ENCODE peak calls at places on chromosomes 4 and X, in nine cellular contexts. One of them, this sample, is unnamed.

GRCh38 chr4:46258436-46258835 is 131.5 kb downstream of the GABRA2 start:
- DNase-seq in coronary artery: no peak
- DNase-seq in left ventricle myocardium inferior: no peak
- DNase-seq in foreskin fibroblast: no peak
- DNase-seq in neural progenitor cell: no peak
- DNase-seq in CD8-positive, alpha-beta T cell: no peak
- DNase-seq in A549: no peak
- DNase-seq in aorta: no peak
- DNase-seq in endothelial cell of umbilical vein: no peak
- DNase-seq in this sample: no peak

GRCh38 chr4:28360681-28361080 is 1500.0 kb downstream of the STIM2 start:
- DNase-seq in foreskin fibroblast: no peak
- DNase-seq in left ventricle myocardium inferior: no peak
- DNase-seq in coronary artery: no peak
- DNase-seq in aorta: no peak
- DNase-seq in A549: no peak
- DNase-seq in neural progenitor cell: no peak
- DNase-seq in endothelial cell of umbilical vein: no peak
- DNase-seq in CD8-positive, alpha-beta T cell: no peak
- DNase-seq in this sample: no peak

GRCh38 chr4:1329408-1330371 is 17.3 kb upstream of the UVSSA start:
- DNase-seq in neural progenitor cell: no peak
- DNase-seq in left ventricle myocardium inferior: no peak
- DNase-seq in CD8-positive, alpha-beta T cell: peak
- DNase-seq in coronary artery: no peak
- DNase-seq in aorta: no peak
- DNase-seq in foreskin fibroblast: no peak
- DNase-seq in A549: no peak
- DNase-seq in endothelial cell of umbilical vein: no peak
- DNase-seq in this sample: no peak

GRCh38 chrX:132033166-132033565 is 10.1 kb downstream of the STK26 start:
- DNase-seq in A549: no peak
- DNase-seq in coronary artery: no peak
- DNase-seq in foreskin fibroblast: no peak
- DNase-seq in left ventricle myocardium inferior: no peak
- DNase-seq in endothelial cell of umbilical vein: no peak
- DNase-seq in neural progenitor cell: no peak
- DNase-seq in CD8-positive, alpha-beta T cell: no peak
- DNase-seq in aorta: no peak
- DNase-seq in this sample: no peak

GRCh38 chr4:101345271-101345595 is 2.1 kb downstream of the PPP3CA start:
- DNase-seq in foreskin fibroblast: peak
- DNase-seq in aorta: no peak
- DNase-seq in CD8-positive, alpha-beta T cell: peak
- DNase-seq in coronary artery: no peak
- DNase-seq in neural progenitor cell: no peak
- DNase-seq in A549: no peak
- DNase-seq in left ventricle myocardium inferior: no peak
- DNase-seq in endothelial cell of umbilical vein: peak
- DNase-seq in this sample: peak

GRCh38 chrX:9745417-9746115 is 20.1 kb downstream of the GPR143 start:
- DNase-seq in A549: no peak
- DNase-seq in CD8-positive, alpha-beta T cell: no peak
- DNase-seq in foreskin fibroblast: no peak
- DNase-seq in left ventricle myocardium inferior: no peak
- DNase-seq in neural progenitor cell: no peak
- DNase-seq in coronary artery: no peak
- DNase-seq in aorta: no peak
- DNase-seq in endothelial cell of umbilical vein: peak
- DNase-seq in this sample: no peak

GRCh38 chrX:3697220-3697684 is 16.2 kb downstream of the PRKX start:
- DNase-seq in coronary artery: no peak
- DNase-seq in CD8-positive, alpha-beta T cell: no peak
- DNase-seq in foreskin fibroblast: no peak
- DNase-seq in left ventricle myocardium inferior: no peak
- DNase-seq in neural progenitor cell: no peak
- DNase-seq in aorta: no peak
- DNase-seq in A549: no peak
- DNase-seq in endothelial cell of umbilical vein: no peak
- DNase-seq in this sample: no peak

GRCh38 chr4:25509656-25510055 is 132.6 kb downstream of the ANAPC4 start:
- DNase-seq in foreskin fibroblast: no peak
- DNase-seq in CD8-positive, alpha-beta T cell: no peak
- DNase-seq in aorta: no peak
- DNase-seq in endothelial cell of umbilical vein: no peak
- DNase-seq in A549: no peak
- DNase-seq in neural progenitor cell: no peak
- DNase-seq in left ventricle myocardium inferior: no peak
- DNase-seq in coronary artery: no peak
- DNase-seq in this sample: no peak

GRCh38 chr4:123631699-123632098 is 235.1 kb downstream of the SPRY1 start:
- DNase-seq in endothelial cell of umbilical vein: no peak
- DNase-seq in aorta: no peak
- DNase-seq in foreskin fibroblast: no peak
- DNase-seq in neural progenitor cell: no peak
- DNase-seq in CD8-positive, alpha-beta T cell: no peak
- DNase-seq in A549: no peak
- DNase-seq in left ventricle myocardium inferior: no peak
- DNase-seq in coronary artery: no peak
- DNase-seq in this sample: no peak

GRCh38 chrX:10939384-10939783 is 171.7 kb upstream of the HCCS start:
- DNase-seq in CD8-positive, alpha-beta T cell: no peak
- DNase-seq in aorta: no peak
- DNase-seq in neural progenitor cell: no peak
- DNase-seq in foreskin fibroblast: no peak
- DNase-seq in left ventricle myocardium inferior: no peak
- DNase-seq in coronary artery: no peak
- DNase-seq in A549: peak
- DNase-seq in endothelial cell of umbilical vein: no peak
- DNase-seq in this sample: no peak

GRCh38 chr4:82776925-82777542 is 21.6 kb downstream of the SCD5 start:
- DNase-seq in endothelial cell of umbilical vein: no peak
- DNase-seq in left ventricle myocardium inferior: no peak
- DNase-seq in aorta: no peak
- DNase-seq in neural progenitor cell: no peak
- DNase-seq in foreskin fibroblast: no peak
- DNase-seq in CD8-positive, alpha-beta T cell: no peak
- DNase-seq in coronary artery: no peak
- DNase-seq in A549: no peak
- DNase-seq in this sample: no peak

GRCh38 chr4:183099537-183100297 is 660 bp downstream of the WWC2 start:
- DNase-seq in endothelial cell of umbilical vein: peak
- DNase-seq in foreskin fibroblast: no peak
- DNase-seq in CD8-positive, alpha-beta T cell: no peak
- DNase-seq in neural progenitor cell: peak
- DNase-seq in left ventricle myocardium inferior: peak
- DNase-seq in aorta: peak
- DNase-seq in coronary artery: peak
- DNase-seq in A549: peak
- DNase-seq in this sample: no peak

GRCh38 chr4:8332891-8333331 is 63.4 kb downstream of the HTRA3 start:
- DNase-seq in aorta: peak
- DNase-seq in coronary artery: peak
- DNase-seq in A549: no peak
- DNase-seq in neural progenitor cell: no peak
- DNase-seq in foreskin fibroblast: no peak
- DNase-seq in left ventricle myocardium inferior: no peak
- DNase-seq in CD8-positive, alpha-beta T cell: no peak
- DNase-seq in endothelial cell of umbilical vein: no peak
- DNase-seq in this sample: no peak

GRCh38 chr4:7761720-7762119 is 177.9 kb downstream of the AFAP1 start:
- DNase-seq in foreskin fibroblast: peak
- DNase-seq in left ventricle myocardium inferior: peak
- DNase-seq in neural progenitor cell: peak
- DNase-seq in endothelial cell of umbilical vein: peak
- DNase-seq in A549: peak
- DNase-seq in coronary artery: peak
- DNase-seq in CD8-positive, alpha-beta T cell: peak
- DNase-seq in aorta: peak
- DNase-seq in this sample: peak

GRCh38 chrX:102696303-102696702 is 15.9 kb upstream of the GPRASP2 start:
- DNase-seq in A549: no peak
- DNase-seq in aorta: no peak
- DNase-seq in CD8-positive, alpha-beta T cell: no peak
- DNase-seq in coronary artery: no peak
- DNase-seq in left ventricle myocardium inferior: no peak
- DNase-seq in endothelial cell of umbilical vein: no peak
- DNase-seq in neural progenitor cell: no peak
- DNase-seq in foreskin fibroblast: no peak
- DNase-seq in this sample: no peak

GRCh38 chr4:128521634-128522253 is 234.1 kb upstream of the PGRMC2 start:
- DNase-seq in endothelial cell of umbilical vein: peak
- DNase-seq in aorta: no peak
- DNase-seq in foreskin fibroblast: no peak
- DNase-seq in CD8-positive, alpha-beta T cell: no peak
- DNase-seq in left ventricle myocardium inferior: no peak
- DNase-seq in neural progenitor cell: no peak
- DNase-seq in A549: peak
- DNase-seq in coronary artery: no peak
- DNase-seq in this sample: no peak

GRCh38 chr4:175504316-175504715 is 307.7 kb downstream of the GPM6A start:
- DNase-seq in foreskin fibroblast: no peak
- DNase-seq in A549: no peak
- DNase-seq in CD8-positive, alpha-beta T cell: no peak
- DNase-seq in aorta: no peak
- DNase-seq in neural progenitor cell: no peak
- DNase-seq in left ventricle myocardium inferior: no peak
- DNase-seq in coronary artery: no peak
- DNase-seq in endothelial cell of umbilical vein: no peak
- DNase-seq in this sample: no peak

GRCh38 chr4:89193828-89194227 is 82.5 kb downstream of the TIGD2 start:
- DNase-seq in coronary artery: no peak
- DNase-seq in A549: no peak
- DNase-seq in neural progenitor cell: no peak
- DNase-seq in foreskin fibroblast: no peak
- DNase-seq in aorta: no peak
- DNase-seq in CD8-positive, alpha-beta T cell: no peak
- DNase-seq in endothelial cell of umbilical vein: peak
- DNase-seq in left ventricle myocardium inferior: no peak
- DNase-seq in this sample: no peak

GRCh38 chr4:185469539-185470154 is 1.9 kb downstream of the CCDC110 start:
- DNase-seq in A549: no peak
- DNase-seq in left ventricle myocardium inferior: no peak
- DNase-seq in endothelial cell of umbilical vein: no peak
- DNase-seq in neural progenitor cell: no peak
- DNase-seq in CD8-positive, alpha-beta T cell: no peak
- DNase-seq in aorta: no peak
- DNase-seq in foreskin fibroblast: no peak
- DNase-seq in coronary artery: no peak
- DNase-seq in this sample: no peak

GRCh38 chr4:119097282-119097900 is 38.2 kb upstream of the MYOZ2 start:
- DNase-seq in coronary artery: no peak
- DNase-seq in neural progenitor cell: no peak
- DNase-seq in foreskin fibroblast: no peak
- DNase-seq in endothelial cell of umbilical vein: no peak
- DNase-seq in left ventricle myocardium inferior: no peak
- DNase-seq in A549: no peak
- DNase-seq in CD8-positive, alpha-beta T cell: no peak
- DNase-seq in aorta: no peak
- DNase-seq in this sample: no peak

GRCh38 chr4:48127231-48127881 is 6.7 kb downstream of the TXK start:
- DNase-seq in coronary artery: no peak
- DNase-seq in A549: no peak
- DNase-seq in CD8-positive, alpha-beta T cell: no peak
- DNase-seq in endothelial cell of umbilical vein: no peak
- DNase-seq in foreskin fibroblast: no peak
- DNase-seq in neural progenitor cell: peak
- DNase-seq in aorta: no peak
- DNase-seq in left ventricle myocardium inferior: no peak
- DNase-seq in this sample: no peak
- H3K4me3 ChIP-seq in coronary artery: peak
- H3K4me3 ChIP-seq in A549: no peak
- H3K4me3 ChIP-seq in CD8-positive, alpha-beta T cell: peak
- H3K4me3 ChIP-seq in endothelial cell of umbilical vein: no peak
- H3K4me3 ChIP-seq in foreskin fibroblast: no peak
- H3K4me3 ChIP-seq in neural progenitor cell: no peak
- H3K4me3 ChIP-seq in aorta: no peak
- H3K4me3 ChIP-seq in left ventricle myocardium inferior: peak
- H3K4me3 ChIP-seq in this sample: no peak

GRCh38 chr4:140349816-140350215 is 23.6 kb upstream of the SCOC start:
- DNase-seq in left ventricle myocardium inferior: no peak
- DNase-seq in CD8-positive, alpha-beta T cell: no peak
- DNase-seq in endothelial cell of umbilical vein: no peak
- DNase-seq in A549: no peak
- DNase-seq in foreskin fibroblast: no peak
- DNase-seq in aorta: no peak
- DNase-seq in neural progenitor cell: no peak
- DNase-seq in coronary artery: no peak
- DNase-seq in this sample: no peak
- H3K4me3 ChIP-seq in left ventricle myocardium inferior: no peak
- H3K4me3 ChIP-seq in CD8-positive, alpha-beta T cell: no peak
- H3K4me3 ChIP-seq in endothelial cell of umbilical vein: no peak
- H3K4me3 ChIP-seq in A549: no peak
- H3K4me3 ChIP-seq in foreskin fibroblast: no peak
- H3K4me3 ChIP-seq in aorta: no peak
- H3K4me3 ChIP-seq in neural progenitor cell: no peak
- H3K4me3 ChIP-seq in coronary artery: no peak
- H3K4me3 ChIP-seq in this sample: no peak

DNA sequence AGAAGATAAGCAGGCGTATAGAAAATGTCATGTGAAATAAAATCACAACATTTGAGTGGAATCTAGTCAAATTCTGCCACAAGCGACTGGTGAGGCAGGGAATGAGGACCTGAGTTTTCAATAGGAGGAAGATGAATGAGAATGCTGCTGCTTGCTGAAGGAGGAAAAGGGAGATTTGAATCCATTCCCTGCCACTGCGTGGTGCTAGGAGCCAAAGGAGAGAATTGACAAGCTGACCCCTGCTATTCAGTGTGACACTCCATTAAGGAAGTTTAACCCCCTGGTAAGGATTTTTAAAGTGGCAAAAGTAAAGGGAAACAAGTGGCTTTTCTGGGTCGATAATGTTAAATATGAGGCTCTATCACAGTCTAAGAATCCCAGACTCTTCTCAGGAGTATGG is 314.0 kb downstream of the NAF1 start:
- DNase-seq in endothelial cell of umbilical vein: no peak
- DNase-seq in A549: no peak
- DNase-seq in coronary artery: no peak
- DNase-seq in aorta: no peak
- DNase-seq in CD8-positive, alpha-beta T cell: no peak
- DNase-seq in left ventricle myocardium inferior: no peak
- DNase-seq in neural progenitor cell: peak
- DNase-seq in foreskin fibroblast: no peak
- DNase-seq in this sample: no peak
- H3K4me3 ChIP-seq in endothelial cell of umbilical vein: no peak
- H3K4me3 ChIP-seq in A549: no peak
- H3K4me3 ChIP-seq in coronary artery: no peak
- H3K4me3 ChIP-seq in aorta: no peak
- H3K4me3 ChIP-seq in CD8-positive, alpha-beta T cell: no peak
- H3K4me3 ChIP-seq in left ventricle myocardium inferior: no peak
- H3K4me3 ChIP-seq in neural progenitor cell: no peak
- H3K4me3 ChIP-seq in foreskin fibroblast: no peak
- H3K4me3 ChIP-seq in this sample: no peak

DNA sequence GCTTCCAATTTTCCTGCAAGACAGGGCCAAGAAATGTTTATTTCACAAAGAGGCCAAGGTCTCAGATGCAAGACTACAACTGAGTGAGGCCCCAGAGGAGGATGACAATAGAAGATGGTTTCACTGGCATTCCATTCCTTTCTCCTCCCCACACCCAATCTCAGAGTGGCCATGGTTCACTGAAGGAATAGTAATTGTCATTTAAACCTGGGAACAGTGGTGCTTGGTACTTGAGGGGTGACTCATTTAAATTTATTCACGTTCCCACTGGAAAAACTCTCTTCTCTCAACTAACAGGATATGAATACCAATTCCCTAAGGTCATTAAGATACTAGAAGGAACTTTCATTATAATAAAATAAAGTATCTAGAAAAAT is 35.3 kb upstream of the CXCL8 start:
- DNase-seq in neural progenitor cell: peak
- DNase-seq in CD8-positive, alpha-beta T cell: no peak
- DNase-seq in left ventricle myocardium inferior: no peak
- DNase-seq in endothelial cell of umbilical vein: peak
- DNase-seq in A549: peak
- DNase-seq in foreskin fibroblast: peak
- DNase-seq in aorta: no peak
- DNase-seq in coronary artery: no peak
- DNase-seq in this sample: no peak
- H3K4me3 ChIP-seq in neural progenitor cell: no peak
- H3K4me3 ChIP-seq in CD8-positive, alpha-beta T cell: no peak
- H3K4me3 ChIP-seq in left ventricle myocardium inferior: no peak
- H3K4me3 ChIP-seq in endothelial cell of umbilical vein: no peak
- H3K4me3 ChIP-seq in A549: no peak
- H3K4me3 ChIP-seq in foreskin fibroblast: no peak
- H3K4me3 ChIP-seq in aorta: no peak
- H3K4me3 ChIP-seq in coronary artery: no peak
- H3K4me3 ChIP-seq in this sample: no peak

This sample was measured in GM06990.